ENCODE peak calls at places on chromosome 1, in six cellular contexts. Q is right lobe of liver, A is stomach, C is psoas muscle, W is uterus, E is mammary epithelial cell. J is an unnamed sample. For H3K27me3, the result is how much of the 10 kb centered on the place peaks cover.

GRCh38 chr1:224591326-224591725 is 24.8 kb upstream of the CNIH3 start:
- DNase-seq in C (no peak), A (no peak), Q (no peak), E (no peak), W (no peak), J (no peak)

GRCh38 chr1:59107916-59108315 is 189.0 kb upstream of the FGGY start:
- DNase-seq in A (no peak), C (no peak), E (no peak), Q (no peak), W (no peak), J (no peak)

GRCh38 chr1:28973850-28974841 is 59.8 kb downstream of the EPB41 start:
- DNase-seq in W (no peak), A (no peak), E (no peak), C (no peak), Q (no peak), J (no peak)

GRCh38 chr1:75062111-75062510 is 72.1 kb upstream of the LHX8 start:
- DNase-seq in C (no peak), A (no peak), Q (no peak), E (no peak), W (no peak), J (no peak)

GRCh38 chr1:3518256-3518655 is 63.8 kb downstream of the ARHGEF16 start:
- DNase-seq in A (no peak), W (no peak), Q (no peak), C (no peak), E (no peak), J (no peak)

GRCh38 chr1:169511339-169512028 is 25.7 kb upstream of the SLC19A2 start:
- DNase-seq in W (peak), A (no peak), C (no peak), Q (no peak), E (peak), J (peak)

GRCh38 chr1:7250176-7250575 is 464.9 kb downstream of the CAMTA1 start:
- DNase-seq in E (no peak), A (no peak), W (no peak), Q (no peak), C (no peak), J (peak)

GRCh38 chr1:160883586-160883985 is 1.4 kb downstream of the ITLN1 start:
- DNase-seq in A (no peak), W (no peak), Q (no peak), C (no peak), E (no peak), J (no peak)

GRCh38 chr1:55868026-55868425 is 652.9 kb upstream of the USP24 start:
- DNase-seq in C (no peak), E (no peak), W (no peak), A (no peak), Q (no peak), J (no peak)

GRCh38 chr1:117610036-117610435 is 4.2 kb downstream of the TENT5C start:
- DNase-seq in A (no peak), C (no peak), W (no peak), E (no peak), Q (peak), J (no peak)
- H3K27me3 ChIP-seq in A (under half), C (under half), W (under half), E (under half), Q (under half), J (under half)

GRCh38 chr1:63326473-63327380 is 4.4 kb downstream of the FOXD3 start:
- DNase-seq in C (no peak), Q (no peak), A (no peak), W (no peak), E (no peak), J (no peak)
- H3K4me3 ChIP-seq in C (peak), Q (no peak), A (no peak), W (no peak), E (no peak), J (no peak)

DNA sequence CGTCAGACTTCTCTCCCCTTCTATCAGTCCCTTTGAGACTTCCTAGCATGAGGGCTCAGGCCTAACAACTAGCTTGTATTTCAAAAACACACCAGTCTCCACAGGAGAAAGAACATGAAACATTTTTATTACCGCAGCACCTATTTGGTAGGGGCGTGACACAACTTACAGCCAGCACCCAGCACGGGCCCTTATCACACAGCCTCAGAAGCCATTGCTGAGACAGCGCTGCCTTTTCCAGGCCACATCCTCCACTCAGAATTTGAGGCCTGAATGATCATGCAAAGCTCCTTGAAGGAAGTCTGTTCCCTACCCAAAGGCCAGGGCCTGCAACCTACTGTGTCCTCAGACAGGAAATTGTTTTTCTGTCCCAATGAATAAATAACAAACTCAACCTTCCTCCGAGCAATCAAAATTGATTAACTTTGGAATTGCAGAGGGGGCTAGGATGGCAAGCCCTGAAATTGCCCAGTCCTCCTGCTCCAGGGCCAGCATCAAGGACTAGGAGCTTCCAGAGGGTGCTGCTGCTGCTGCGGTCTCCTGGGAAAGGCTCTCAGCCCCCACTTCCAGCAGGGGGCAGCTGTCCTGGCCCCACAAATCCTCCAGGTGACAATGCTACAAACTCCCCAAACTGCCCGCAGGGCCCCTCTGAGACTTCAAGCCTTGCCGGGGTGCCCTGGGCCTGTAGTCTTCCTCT is 94.3 kb upstream of the GALNT2 start:
- DNase-seq in C (no peak), E (no peak), W (no peak), A (no peak), Q (no peak), J (no peak)
- TF ChIP-seq CTCF in C (peak), E (peak), W (no peak), A (no peak), Q (peak), J (peak)

GRCh38 chr1:233389867-233390266 is 62.3 kb downstream of the MAP3K21 start:
- DNase-seq in C (no peak), Q (no peak), A (no peak), W (no peak), E (no peak), J (no peak)
- H3K27me3 ChIP-seq in C (under half), Q (under half), A (under half), W (under half), E (under half), J (under half)

GRCh38 chr1:198627436-198628063 is 11.3 kb upstream of the PTPRC start:
- DNase-seq in E (no peak), A (no peak), W (no peak), C (no peak), Q (no peak), J (no peak)
- H3K4me3 ChIP-seq in E (no peak), A (no peak), W (no peak), C (no peak), Q (no peak), J (no peak)

DNA sequence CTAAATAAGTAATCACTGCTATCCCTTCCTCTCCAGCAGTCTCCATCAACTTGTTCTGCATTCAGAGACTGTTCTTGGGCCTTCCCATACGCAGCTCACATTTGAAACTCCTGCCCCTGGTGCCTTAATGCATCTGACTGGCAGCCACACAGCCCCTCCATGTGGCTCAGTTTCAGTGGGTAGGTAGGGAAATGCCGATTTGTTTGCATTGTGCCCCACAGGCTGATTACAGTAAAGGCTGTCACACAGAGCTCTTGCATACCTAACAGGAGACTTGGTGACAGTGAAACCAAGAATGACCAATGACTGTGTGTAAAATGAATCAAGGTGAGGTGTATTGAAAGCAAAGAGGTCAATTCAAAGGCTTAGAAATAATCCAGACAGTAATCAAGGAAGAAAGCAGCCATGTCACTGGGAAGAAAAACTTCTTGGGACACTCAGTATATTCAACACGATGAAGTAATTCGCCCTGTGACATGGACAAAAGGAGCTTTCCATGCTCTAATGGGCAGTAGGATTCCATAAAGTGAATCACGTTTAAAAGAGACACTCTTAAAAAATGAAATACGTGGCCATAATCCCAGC is 12.7 kb upstream of the B3GALNT2 start:
- DNase-seq in E (no peak), A (no peak), C (no peak), Q (no peak), W (no peak), J (no peak)
- TF ChIP-seq CTCF in E (no peak), A (no peak), C (no peak), Q (no peak), W (no peak), J (no peak)

DNA sequence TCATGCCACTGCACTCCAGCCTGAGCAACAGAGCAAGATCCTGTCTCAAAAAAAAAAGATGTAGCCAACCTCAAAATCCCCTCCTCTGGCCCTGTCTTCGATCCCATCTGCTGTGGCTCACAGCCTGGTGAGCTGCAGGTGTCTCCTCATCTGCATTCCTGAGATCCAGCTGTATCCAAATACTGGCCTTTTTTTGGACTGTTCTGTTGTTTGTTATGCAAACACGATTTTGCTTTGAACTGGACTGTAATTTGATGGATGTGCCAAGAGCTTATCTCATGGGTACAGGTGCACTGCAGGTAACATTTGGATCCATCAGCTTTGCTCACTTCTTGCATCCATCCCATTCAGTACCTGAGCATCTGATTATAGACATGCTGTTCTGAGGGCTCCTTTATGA is 14.1 kb upstream of the FAM43B start:
- DNase-seq in A (no peak), E (no peak), C (no peak), Q (no peak), W (no peak), J (no peak)
- H3K27me3 ChIP-seq in A (under half), E (under half), C (under half), Q (under half), W (under half), J (under half)

GRCh38 chr1:209875510-209875909 is 47.7 kb downstream of the UTP25 start:
- DNase-seq in W (no peak), C (no peak), E (peak), A (no peak), Q (no peak), J (no peak)
- H3K4me3 ChIP-seq in W (no peak), C (no peak), E (no peak), A (no peak), Q (no peak), J (no peak)

GRCh38 chr1:16119926-16120325 is 35.9 kb downstream of the EPHA2 start:
- DNase-seq in A (no peak), C (no peak), E (no peak), W (no peak), Q (no peak), J (no peak)
- TF ChIP-seq CTCF in A (no peak), C (no peak), E (no peak), W (no peak), Q (no peak), J (no peak)

GRCh38 chr1:228004887-228005462 is 1.8 kb upstream of the WNT3A start:
- DNase-seq in Q (no peak), C (no peak), W (peak), A (peak), E (no peak), J (no peak)

GRCh38 chr1:228005511-228006033 is 1.2 kb upstream of the WNT3A start:
- DNase-seq in W (peak), E (no peak), C (peak), A (peak), Q (no peak), J (no peak)

GRCh38 chr1:228003461-228004330 is 3.1 kb upstream of the WNT3A start:
- DNase-seq in W (peak), Q (no peak), C (no peak), E (no peak), A (peak), J (no peak)

GRCh38 chr1:228002792-228003191 is 4.0 kb upstream of the WNT3A start:
- DNase-seq in E (no peak), C (no peak), W (peak), Q (no peak), A (peak), J (no peak)

GRCh38 chr1:228004331-228004871 is 2.4 kb upstream of the WNT3A start:
- DNase-seq in C (no peak), Q (peak), W (peak), A (peak), E (peak), J (no peak)
- H3K27me3 ChIP-seq in C (under half), Q (under half), W (under half), A (under half), E (under half), J (half or more)

J was measured in kidney epithelial cell.